ENCODE peak calls at places on chromosomes 11 and 22, in four cellular contexts. B is RPMI7951, K is cardiac fibroblast, A is A549. F is an unnamed sample.

GRCh38 chr22:20738394-20739089 is 35.4 kb upstream of the SERPIND1 start:
- DNase-seq in B (no peak), K (no peak), A (no peak), F (no peak)

GRCh38 chr22:30159561-30160353 is 79.5 kb downstream of the HORMAD2 start:
- DNase-seq in B (peak; percentile 67), K (peak; percentile 84), A (peak; percentile 25), F (no peak)

GRCh38 chr11:59173080-59173963 is 1.4 kb downstream of the DTX4 start:
- DNase-seq in B (peak; percentile 19), K (peak; percentile 15), A (no peak), F (no peak)

GRCh38 chr11:12784987-12785386 is 110.8 kb downstream of the TEAD1 start:
- DNase-seq in B (no peak), K (no peak), A (no peak), F (no peak)

GRCh38 chr11:117642396-117642795 is 154.6 kb downstream of the DSCAML1 start:
- DNase-seq in B (no peak), K (no peak), A (no peak), F (no peak)

GRCh38 chr11:59560702-59561469 is 49.5 kb downstream of the OR4D9 start:
- DNase-seq in B (peak; percentile 78), K (peak; percentile 89), A (peak; percentile 83), F (no peak)

GRCh38 chr22:44026630-44027511 is 2.8 kb downstream of the PARVB start:
- DNase-seq in B (peak; percentile 95), K (peak; percentile 88), A (no peak), F (no peak)

GRCh38 chr11:73176892-73177155 is 34.7 kb upstream of the FCHSD2 start:
- DNase-seq in B (no peak), K (no peak), A (no peak), F (no peak)

GRCh38 chr11:20669833-20670684 is 673 bp downstream of the NELL1 start:
- DNase-seq in B (no peak), K (no peak), A (no peak), F (no peak)

GRCh38 chr11:28675183-28675582 is 567.0 kb downstream of the METTL15 start:
- DNase-seq in B (no peak), K (no peak), A (no peak), F (no peak)

GRCh38 chr11:62984451-62984991 is at the start of gene SLC22A6:
- DNase-seq in B (no peak), K (no peak), A (no peak), F (no peak)

GRCh38 chr11:72789493-72790131 is 4.2 kb downstream of the STARD10 start:
- DNase-seq in B (peak; percentile 44), K (peak; percentile 42), A (no peak), F (no peak)

GRCh38 chr11:2518112-2518982 is 73.5 kb downstream of the KCNQ1 start:
- DNase-seq in B (no peak), K (no peak), A (no peak), F (no peak)

GRCh38 chr11:6544921-6545850 is 48.1 kb downstream of the DNHD1 start:
- DNase-seq in B (peak; percentile 5), K (peak; percentile 28), A (no peak), F (no peak)